ENCODE peak calls at places on chromosomes 11 and 22, in seven cellular contexts. G, J, V, E, C, R and X are unnamed samples.
A peak's percentile ranks its signal among the peaks of the same experiment; 100 is the strongest.

GRCh38 chr11:22828373-22828772 is 1.2 kb downstream of the SVIP start:
- DNase-seq in G (no peak), E (no peak), J (no peak), C (no peak), V (no peak), R (no peak), X (no peak)

GRCh38 chr11:47241740-47242400 is 6.7 kb downstream of the ACP2 start:
- DNase-seq in C (no peak), V (no peak), J (no peak), R (no peak), E (no peak), G (peak; percentile 23), X (no peak)

GRCh38 chr11:109247071-109247470 is 174.9 kb upstream of the C11orf87 start:
- DNase-seq in V (no peak), R (no peak), G (peak; percentile 43), E (no peak), J (no peak), C (no peak), X (no peak)

GRCh38 chr11:66467034-66467659 is 442 bp downstream of the PELI3 start:
- DNase-seq in G (peak; percentile 15), C (no peak), V (no peak), E (peak; percentile 21), R (no peak), J (no peak), X (no peak)

GRCh38 chr11:18367431-18367830 is 26.9 kb upstream of the LDHA start:
- DNase-seq in V (no peak), C (no peak), R (no peak), J (no peak), E (no peak), G (peak; percentile 12), X (no peak)

GRCh38 chr11:129222158-129222557 is 30.0 kb upstream of the ARHGAP32 start:
- DNase-seq in J (no peak), C (no peak), E (no peak), R (no peak), G (no peak), V (no peak), X (no peak)

GRCh38 chr11:27699242-27699925 is 871 bp downstream of the BDNF start:
- DNase-seq in V (no peak), E (no peak), G (peak; percentile 55), R (no peak), J (no peak), C (no peak), X (peak; percentile 59)

GRCh38 chr11:79412761-79413160 is 28.1 kb downstream of the TENM4 start:
- DNase-seq in V (no peak), E (no peak), G (peak; percentile 18), R (no peak), J (no peak), C (no peak), X (no peak)

GRCh38 chr22:41197808-41198585 is 7.1 kb upstream of the L3MBTL2 start:
- DNase-seq in V (no peak), G (no peak), C (peak; percentile 38), R (no peak), E (peak; percentile 41), J (no peak), X (no peak)

GRCh38 chr11:24226606-24227005 is 270.2 kb upstream of the LUZP2 start:
- DNase-seq in J (no peak), V (no peak), G (no peak), C (no peak), E (no peak), R (no peak), X (no peak)

GRCh38 chr11:69113646-69114340 is 41.9 kb upstream of the SMIM38 start:
- DNase-seq in G (no peak), V (no peak), J (no peak), R (no peak), C (no peak), E (no peak), X (no peak)

GRCh38 chr11:26028294-26028954 is 303.5 kb upstream of the ANO3 start:
- DNase-seq in E (no peak), J (no peak), V (no peak), R (no peak), G (peak; percentile 57), C (no peak), X (no peak)

GRCh38 chr22:29377979-29378378 is 10.4 kb downstream of the AP1B1 start:
- DNase-seq in J (peak; percentile 25), C (no peak), G (no peak), V (no peak), R (no peak), E (no peak), X (peak; percentile 56)

GRCh38 chr11:134020598-134020997 is 48.3 kb upstream of the JAM3 start:
- DNase-seq in J (no peak), C (no peak), E (no peak), R (no peak), G (no peak), V (no peak), X (no peak)

GRCh38 chr22:17095538-17095937 is 10.7 kb downstream of the IL17RA start:
- DNase-seq in J (peak; percentile 21), G (no peak), E (no peak), R (no peak), C (no peak), V (no peak), X (peak; percentile 18)

GRCh38 chr22:49798486-49799151 is 29.1 kb downstream of the BRD1 start:
- DNase-seq in G (no peak), E (no peak), C (no peak), J (no peak), V (no peak), R (no peak), X (no peak)

GRCh38 chr11:3338569-3339565 is 40.1 kb downstream of the ZNF195 start:
- DNase-seq in G (no peak), J (no peak), V (no peak), R (no peak), E (no peak), C (no peak), X (peak; percentile 63)

GRCh38 chr22:49469896-49470740 is 357.6 kb downstream of the BRD1 start:
- DNase-seq in J (no peak), V (no peak), E (no peak), C (no peak), G (no peak), R (no peak), X (no peak)

GRCh38 chr11:27722117-27722844 is 22.0 kb upstream of the BDNF start:
- DNase-seq in E (no peak), J (no peak), C (no peak), G (peak; percentile 68), V (no peak), R (no peak), X (no peak)

GRCh38 chr11:122267602-122268001 is 151.6 kb upstream of the BLID start:
- DNase-seq in V (no peak), C (no peak), E (no peak), R (no peak), J (no peak), G (peak; percentile 56), X (no peak)

GRCh38 chr11:1389932-1390587 is at the start of gene BRSK2:
- DNase-seq in R (no peak), C (no peak), V (no peak), J (no peak), E (no peak), G (no peak), X (no peak)

GRCh38 chr11:99422581-99423434 is 402.1 kb downstream of the CNTN5 start:
- DNase-seq in G (peak; percentile 1), R (no peak), E (no peak), C (no peak), V (no peak), J (no peak), X (no peak)

GRCh38 chr11:69876013-69876412 is 56.8 kb upstream of the FGF3 start:
- DNase-seq in V (no peak), E (no peak), J (peak; percentile 52), G (no peak), C (no peak), R (no peak), X (peak; percentile 80)

GRCh38 chr11:120746836-120747609 is 235.5 kb downstream of the GRIK4 start:
- DNase-seq in R (no peak), V (no peak), C (no peak), J (no peak), G (no peak), E (no peak), X (peak; percentile 81)

GRCh38 chr11:72553748-72554147 is 119.4 kb upstream of the CLPB start:
- DNase-seq in G (no peak), J (no peak), V (no peak), E (no peak), C (no peak), R (no peak), X (no peak)

GRCh38 chr11:91946397-91947090 is 278.1 kb upstream of the FAT3 start:
- DNase-seq in R (no peak), V (no peak), G (no peak), E (no peak), C (no peak), J (no peak), X (no peak)

GRCh38 chr11:34250732-34251639 is 106.8 kb downstream of the ABTB2 start:
- DNase-seq in V (peak; percentile 22), G (peak; percentile 7), R (no peak), J (no peak), E (no peak), C (no peak), X (peak; percentile 89)

GRCh38 chr11:28798286-28798685 is 690.1 kb downstream of the METTL15 start:
- DNase-seq in C (no peak), J (no peak), G (no peak), R (no peak), E (no peak), V (no peak), X (no peak)

GRCh38 chr11:84398017-84398626 is 1112.0 kb upstream of the CCDC90B start:
- DNase-seq in V (no peak), J (no peak), C (no peak), R (no peak), E (peak; percentile 63), G (peak; percentile 1), X (no peak)

GRCh38 chr11:126829716-126830115 is 170.9 kb downstream of the KIRREL3 start:
- DNase-seq in G (no peak), E (no peak), V (no peak), C (no peak), J (no peak), R (no peak), X (no peak)
- H3K4me3 ChIP-seq in G (no peak overlapping the region), E (no peak overlapping the region), V (no peak overlapping the region), C (no peak overlapping the region), J (no peak overlapping the region), R (no peak overlapping the region), X (no peak overlapping the region)

GRCh38 chr22:20268350-20269012 is 363 bp upstream of the RTN4R start:
- DNase-seq in J (no peak), G (peak; percentile 19), C (peak; percentile 81), E (peak; percentile 47), R (no peak), V (peak; percentile 25), X (no peak)
- TF ChIP-seq CTCF in J (peak; percentile 27), G (peak; percentile 87), C (peak; percentile 71), E (peak; percentile 87), R (peak; percentile 83), V (peak; percentile 89), X (no peak)

GRCh38 chr22:37739611-37740049 is 42.8 kb downstream of the TRIOBP start:
- DNase-seq in C (no peak), E (no peak), R (no peak), J (no peak), V (peak; percentile 25), G (no peak), X (no peak)
- TF ChIP-seq POLR2A in C (no peak), E (no peak), R (no peak), J (no peak), V (no peak), G (no peak), X (no peak)

DNA sequence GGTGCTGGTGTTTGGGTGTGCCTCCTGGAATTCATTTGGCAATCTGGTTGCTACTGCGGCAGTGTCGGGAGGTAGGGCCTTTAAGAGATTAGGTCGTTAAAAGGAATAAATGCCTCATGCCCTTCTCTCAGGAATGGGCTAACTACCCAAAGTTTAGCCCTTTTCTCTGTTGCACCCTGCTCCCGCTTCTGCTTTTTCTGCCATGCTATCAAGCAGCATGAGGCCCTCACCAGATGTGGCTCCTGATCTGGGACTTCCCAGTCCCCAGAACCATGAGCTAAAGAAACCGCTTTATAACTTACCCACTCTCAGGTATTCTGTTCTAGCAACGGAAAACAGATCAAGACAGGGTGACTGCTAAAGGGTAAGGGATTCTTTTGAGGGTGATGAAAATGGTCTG is 6.3 kb downstream of the EIF3D start:
- DNase-seq in G (no peak), V (no peak), C (no peak), E (no peak), R (no peak), J (no peak), X (no peak)
- H3K4me3 ChIP-seq in G (no peak overlapping the region), V (no peak overlapping the region), C (no peak overlapping the region), E (no peak overlapping the region), R (no peak overlapping the region), J (no peak overlapping the region), X (no peak overlapping the region)